ENCODE peak calls at places on chromosomes 5 and 9, in ten cellular contexts. V is right atrium auricular region, J is Panc1, G is SK-N-SH, P is fibroblast of lung, Z is DND-41, N is BE2C, Q is psoas muscle, B is esophagus muscularis mucosa, M is PC-3. I is an unnamed sample. For H3K27me3, the result is how much of the 10 kb centered on the place peaks cover.

GRCh38 chr5:2029206-2029605 is 146.5 kb upstream of the IRX4 start:
- DNase-seq in B (peak), Q (no peak), V (no peak), J (no peak), M (no peak), N (no peak), Z (no peak), P (peak), G (no peak), I (no peak)

GRCh38 chr5:173781826-173782670 is 106.1 kb upstream of the CPEB4 start:
- DNase-seq in J (peak), Z (peak), N (peak), V (peak), P (peak), B (peak), M (peak), G (peak), Q (peak), I (peak)

GRCh38 chr5:68041293-68041692 is 174.3 kb upstream of the PIK3R1 start:
- DNase-seq in M (no peak), P (no peak), Z (no peak), G (no peak), V (no peak), B (no peak), J (no peak), Q (no peak), N (no peak), I (peak)

GRCh38 chr5:65434122-65434521 is 47.6 kb downstream of the ADAMTS6 start:
- DNase-seq in P (no peak), J (no peak), N (no peak), V (no peak), M (no peak), Q (no peak), G (no peak), B (no peak), Z (no peak), I (no peak)

GRCh38 chr9:136511670-136512592 is 29.1 kb upstream of the SEC16A start:
- DNase-seq in N (no peak), M (no peak), J (no peak), P (no peak), B (no peak), G (no peak), Q (peak), V (peak), Z (no peak), I (no peak)

GRCh38 chr9:91677822-91678221 is 254.2 kb upstream of the NFIL3 start:
- DNase-seq in Z (no peak), G (peak), N (no peak), P (no peak), M (no peak), B (peak), Q (no peak), J (no peak), V (no peak), I (no peak)

GRCh38 chr9:108709922-108710321 is 145.9 kb downstream of the ACTL7B start:
- DNase-seq in Q (no peak), V (no peak), M (no peak), G (no peak), N (no peak), P (no peak), Z (no peak), J (no peak), B (no peak), I (no peak)

GRCh38 chr9:76657265-76657664 is 107.0 kb upstream of the PCA3 start:
- DNase-seq in Q (no peak), M (no peak), N (no peak), J (no peak), P (no peak), Z (no peak), G (no peak), V (no peak), B (no peak), I (no peak)

GRCh38 chr5:78576376-78576775 is 72.2 kb downstream of the LHFPL2 start:
- DNase-seq in M (no peak), Z (no peak), J (no peak), P (no peak), V (no peak), B (no peak), N (no peak), Q (no peak), G (no peak), I (no peak)

GRCh38 chr9:123929177-123929869 is 603 bp downstream of the DENND1A start:
- DNase-seq in V (no peak), Z (no peak), M (no peak), J (no peak), P (no peak), N (no peak), G (no peak), Q (no peak), B (no peak), I (peak)

GRCh38 chr9:131405429-131405828 is 11.5 kb downstream of the PRRC2B start:
- DNase-seq in N (no peak), G (no peak), J (no peak), M (no peak), P (no peak), Z (no peak), V (peak), B (no peak), Q (peak), I (no peak)

GRCh38 chr5:128345247-128345646 is 192.8 kb downstream of the FBN2 start:
- DNase-seq in Q (no peak), V (no peak), M (no peak), G (no peak), P (no peak), J (no peak), Z (no peak), B (no peak), N (no peak), I (no peak)

GRCh38 chr5:107724642-107725041 is 53.9 kb upstream of the EFNA5 start:
- DNase-seq in Q (no peak), N (no peak), V (no peak), P (no peak), G (no peak), Z (no peak), J (no peak), B (no peak), M (no peak), I (no peak)

GRCh38 chr5:152736906-152737305 is 331.8 kb upstream of the NMUR2 start:
- DNase-seq in J (no peak), M (no peak), N (no peak), V (no peak), P (no peak), B (no peak), Z (no peak), G (no peak), Q (no peak), I (no peak)

GRCh38 chr9:129208191-129209091 is 30.4 kb upstream of the IER5L start:
- DNase-seq in J (no peak), G (no peak), B (no peak), P (no peak), N (no peak), V (no peak), Z (peak), M (no peak), Q (no peak), I (no peak)

GRCh38 chr9:84493284-84493947 is 152.9 kb upstream of the SLC28A3 start:
- DNase-seq in J (no peak), N (no peak), Z (no peak), Q (no peak), P (no peak), V (no peak), B (no peak), M (no peak), G (no peak), I (no peak)

GRCh38 chr5:176818391-176819098 is 8.2 kb downstream of the UNC5A start:
- DNase-seq in N (peak), M (no peak), Q (no peak), G (no peak), P (no peak), Z (no peak), V (no peak), J (no peak), B (no peak), I (no peak)

GRCh38 chr9:97529363-97530076 is 28.1 kb downstream of the TMOD1 start:
- DNase-seq in P (no peak), M (peak), N (no peak), V (no peak), Z (no peak), B (no peak), Q (no peak), J (no peak), G (no peak), I (peak)

GRCh38 chr9:7536310-7536939 is 263.2 kb downstream of the DMAC1 start:
- DNase-seq in Q (peak), B (no peak), G (peak), J (peak), P (peak), N (peak), V (no peak), Z (peak), M (peak), I (peak)

GRCh38 chr5:61767231-61768080 is 435.4 kb downstream of the ZSWIM6 start:
- DNase-seq in Z (no peak), B (peak), M (no peak), Q (no peak), V (no peak), G (no peak), N (no peak), J (no peak), P (no peak), I (no peak)

GRCh38 chr5:151023047-151023615 is 2.7 kb downstream of the GPX3 start:
- DNase-seq in Z (no peak), J (no peak), V (peak), B (no peak), N (no peak), P (peak), M (peak), G (no peak), Q (peak), I (no peak)

GRCh38 chr9:99052849-99053715 is 51.8 kb upstream of the TGFBR1 start:
- DNase-seq in V (no peak), B (no peak), P (no peak), J (no peak), Z (peak), Q (no peak), M (no peak), G (no peak), N (no peak), I (no peak)

GRCh38 chr5:23977996-23978395 is 470.6 kb downstream of the PRDM9 start:
- DNase-seq in N (peak), M (peak), Q (no peak), P (no peak), B (no peak), V (no peak), G (peak), J (no peak), Z (peak), I (no peak)

GRCh38 chr5:114191441-114191840 is 170.4 kb upstream of the KCNN2 start:
- DNase-seq in Q (no peak), V (no peak), B (no peak), P (no peak), N (no peak), M (no peak), Z (no peak), G (no peak), J (no peak), I (no peak)

GRCh38 chr5:558871-559503 is 34.7 kb upstream of the SLC9A3 start:
- DNase-seq in Q (no peak), M (no peak), P (no peak), J (no peak), Z (no peak), N (no peak), G (no peak), B (no peak), V (no peak), I (no peak)

GRCh38 chr5:91281409-91281808 is 101.7 kb downstream of the ARRDC3 start:
- DNase-seq in N (no peak), B (no peak), Q (no peak), P (peak), J (peak), V (no peak), M (peak), Z (no peak), G (no peak), I (no peak)

GRCh38 chr5:95975703-95976102 is 14.1 kb upstream of the ELL2 start:
- DNase-seq in B (no peak), P (no peak), V (no peak), J (no peak), Z (no peak), N (no peak), M (no peak), Q (no peak), G (no peak), I (no peak)

GRCh38 chr9:69036319-69036718 is 767 bp downstream of the FXN start:
- DNase-seq in Z (no peak), J (no peak), M (peak), B (no peak), Q (no peak), P (no peak), V (no peak), G (no peak), N (no peak), I (no peak)

GRCh38 chr9:79687131-79687447 is 115.3 kb downstream of the TLE4 start:
- DNase-seq in B (peak), Q (no peak), M (no peak), J (no peak), V (no peak), Z (peak), N (no peak), P (no peak), G (no peak), I (no peak)

GRCh38 chr9:20330688-20331087 is 291.6 kb downstream of the MLLT3 start:
- DNase-seq in Q (no peak), G (no peak), J (no peak), P (no peak), Z (no peak), M (no peak), N (no peak), B (no peak), V (no peak), I (no peak)

GRCh38 chr5:80083115-80083890 is 48.2 kb downstream of the THBS4 start:
- DNase-seq in B (no peak), P (peak), G (peak), V (peak), Q (no peak), M (peak), N (peak), J (peak), Z (peak), I (peak)

GRCh38 chr9:129399301-129399990 is 221.4 kb upstream of the IER5L start:
- DNase-seq in B (no peak), J (no peak), P (no peak), Z (no peak), Q (peak), M (no peak), G (peak), N (peak), V (no peak), I (no peak)

DNA sequence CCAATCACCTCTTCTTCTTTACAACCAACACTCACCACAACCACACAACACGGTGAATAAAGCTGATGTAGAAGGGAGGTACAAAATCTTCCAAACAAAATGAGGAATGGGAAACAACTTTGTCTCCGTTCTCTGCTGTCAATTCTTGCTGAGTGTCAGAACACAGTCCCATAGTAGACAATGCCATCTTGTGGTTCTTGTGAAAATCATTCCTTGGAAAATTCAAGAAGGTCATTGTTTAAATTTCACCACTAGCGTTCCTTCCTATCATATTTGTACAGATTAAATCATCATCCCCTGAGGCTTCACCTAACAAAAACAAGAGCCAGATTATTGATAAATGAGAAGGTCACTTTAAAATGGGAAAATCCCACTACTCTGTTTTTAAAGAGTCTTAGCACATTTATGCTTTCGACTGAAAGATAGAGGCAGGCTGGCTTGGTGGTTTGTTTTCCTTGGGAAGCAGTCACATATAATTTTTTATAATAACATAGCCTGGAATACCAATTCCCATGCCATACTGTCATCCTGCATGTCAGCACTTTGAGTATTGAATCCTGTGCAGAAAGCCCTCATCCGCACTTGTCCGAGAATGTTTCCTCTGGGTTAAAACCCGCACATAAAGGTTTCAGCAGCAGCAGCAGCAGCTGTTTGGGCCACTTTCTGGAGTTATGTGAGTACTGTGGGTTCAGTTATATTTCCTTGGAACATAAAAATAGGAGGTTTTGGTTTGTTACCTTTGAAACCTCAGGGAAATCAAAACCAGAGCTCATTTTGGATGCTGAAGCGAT is 395.0 kb upstream of the SMARCA2 start:
- DNase-seq in P (peak), V (no peak), B (no peak), Q (no peak), N (no peak), G (no peak), Z (no peak), J (no peak), M (peak), I (no peak)
- TF ChIP-seq CTCF in P (no peak), V (peak), B (no peak), Q (peak), N (no peak), G (peak), Z (peak), J (peak), M (peak), I (peak)

GRCh38 chr9:89815903-89816573 is 211.2 kb downstream of the GADD45G start:
- DNase-seq in G (no peak), J (no peak), V (peak), N (no peak), B (no peak), Z (no peak), Q (no peak), P (no peak), M (no peak), I (peak)

GRCh38 chr9:89815061-89815902 is 210.5 kb downstream of the GADD45G start:
- DNase-seq in P (no peak), M (no peak), Z (no peak), B (no peak), G (no peak), J (no peak), V (peak), Q (no peak), N (no peak), I (no peak)

GRCh38 chr9:89812556-89813181 is 207.9 kb downstream of the GADD45G start:
- DNase-seq in V (peak), N (no peak), G (no peak), M (no peak), Q (no peak), B (no peak), Z (no peak), J (no peak), P (no peak), I (no peak)

GRCh38 chr9:89813482-89813881 is 208.7 kb downstream of the GADD45G start:
- DNase-seq in N (no peak), J (no peak), B (no peak), M (no peak), G (no peak), V (peak), Q (no peak), Z (peak), P (no peak), I (no peak)

GRCh38 chr9:89814340-89815040 is 209.7 kb downstream of the GADD45G start:
- DNase-seq in G (peak), M (no peak), P (no peak), Z (peak), V (peak), B (no peak), J (no peak), Q (peak), N (peak), I (no peak)
- H3K4me3 ChIP-seq in G (no peak), M (no peak), P (no peak), Z (no peak), V (no peak), B (no peak), J (no peak), Q (no peak), N (no peak), I (no peak)

GRCh38 chr9:134991808-134992754 is 74.4 kb upstream of the FCN1 start:
- DNase-seq in G (no peak), J (no peak), M (no peak), Z (no peak), B (no peak), Q (no peak), V (no peak), N (no peak), P (no peak), I (no peak)

GRCh38 chr9:134994926-134995791 is 77.4 kb upstream of the FCN1 start:
- DNase-seq in P (no peak), Z (no peak), B (no peak), J (no peak), Q (no peak), V (no peak), N (no peak), G (no peak), M (no peak), I (no peak)

GRCh38 chr9:134993996-134994720 is 76.4 kb upstream of the FCN1 start:
- DNase-seq in J (no peak), P (no peak), Z (no peak), B (no peak), G (no peak), V (no peak), Q (no peak), M (no peak), N (no peak), I (no peak)

GRCh38 chr9:134993416-134993815 is 75.7 kb upstream of the FCN1 start:
- DNase-seq in V (no peak), Z (no peak), N (no peak), M (no peak), Q (no peak), J (no peak), G (no peak), P (no peak), B (no peak), I (no peak)

DNA sequence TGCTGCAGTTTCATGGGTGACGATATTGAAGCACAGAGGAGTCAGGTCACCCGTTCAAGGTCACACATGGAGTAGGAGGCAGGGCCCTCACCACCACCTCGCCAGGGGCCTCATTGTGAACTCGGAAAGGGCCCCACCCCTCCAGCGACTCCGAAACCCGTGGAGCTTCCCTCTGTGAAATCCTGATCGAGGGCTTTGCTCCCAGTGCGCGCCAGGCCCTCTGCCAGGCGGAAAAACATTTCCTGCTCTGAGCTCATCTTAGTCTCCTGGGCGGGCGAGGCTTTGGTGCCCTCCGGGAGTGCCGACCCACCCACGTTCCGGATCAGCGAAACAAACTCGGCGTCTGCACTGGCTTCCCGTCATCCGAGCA is 75.0 kb upstream of the FCN1 start:
- DNase-seq in Q (peak), B (no peak), N (no peak), G (no peak), V (no peak), M (no peak), Z (no peak), J (no peak), P (no peak), I (no peak)
- H3K27me3 ChIP-seq in Q (under half), B (under half), N (under half), G (under half), V (under half), M (under half), Z (under half), J (under half), P (under half), I (under half)

DNA sequence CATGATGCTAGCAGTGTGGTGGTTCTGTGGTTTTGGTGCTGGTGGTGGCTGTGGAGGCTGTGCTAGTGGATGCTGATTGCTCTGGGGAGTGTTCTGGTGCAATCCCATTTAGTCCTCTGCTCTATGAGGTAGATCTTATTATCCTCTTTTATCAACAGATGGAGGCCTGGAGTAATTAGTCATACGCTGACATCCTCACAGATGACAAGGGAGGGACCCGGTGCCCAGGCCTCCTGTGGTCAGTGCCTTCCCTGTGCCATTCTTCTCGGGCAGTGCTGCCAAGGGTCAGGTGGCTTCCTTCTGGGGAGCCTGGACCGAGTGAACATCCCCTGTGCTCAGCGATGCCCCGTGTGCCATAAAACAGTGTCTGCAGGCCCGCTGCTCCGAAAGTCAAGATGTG is 74.5 kb downstream of the COL5A1 start:
- DNase-seq in Q (no peak), P (no peak), G (peak), Z (no peak), N (peak), B (no peak), J (no peak), V (no peak), M (no peak), I (no peak)
- TF ChIP-seq CTCF in Q (no peak), P (no peak), G (no peak), Z (no peak), N (peak), B (no peak), J (no peak), V (no peak), M (no peak), I (no peak)

GRCh38 chr5:102107865-102108264 is 188.2 kb downstream of the SLCO4C1 start:
- DNase-seq in J (no peak), Q (no peak), P (no peak), B (no peak), V (no peak), G (no peak), N (no peak), M (no peak), Z (no peak), I (no peak)

DNA sequence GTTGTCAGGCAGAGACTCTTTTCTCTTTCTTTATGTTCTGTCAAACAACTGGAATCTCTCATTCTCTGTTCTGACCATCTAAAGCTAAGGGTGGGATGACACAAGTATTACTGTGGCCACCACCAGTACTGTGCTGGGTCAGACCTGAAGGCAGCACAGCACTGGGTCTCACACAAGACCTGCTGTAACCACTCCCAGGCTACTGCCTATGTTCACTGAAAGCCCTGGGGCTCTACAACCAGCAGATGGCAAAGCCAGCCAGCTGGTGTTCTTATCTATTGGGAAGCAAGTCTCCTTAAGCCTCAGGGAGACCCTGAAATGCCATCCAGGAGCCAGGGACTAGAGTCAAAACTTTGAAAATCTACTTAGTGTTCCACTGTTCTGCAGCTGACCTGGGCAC is 189.5 kb downstream of the SLCO4C1 start:
- DNase-seq in V (no peak), P (no peak), J (no peak), G (no peak), Q (no peak), Z (no peak), N (peak), B (no peak), M (no peak), I (no peak)
- H3K4me3 ChIP-seq in V (no peak), P (no peak), J (no peak), G (no peak), Q (no peak), Z (no peak), N (no peak), B (no peak), M (no peak), I (no peak)

I was measured in GM06990.